ENCODE peak calls at places on chromosomes 4 and X, in six cellular contexts. A is upper lobe of left lung; V is effector memory CD4-positive, alpha-beta T cell; E is hypothalamus; S is T-helper 2 cell; B is HuH-7. X is an unnamed sample.

GRCh38 chrX:119240356-119240755 is 4.3 kb downstream of the PGRMC1 start:
- DNase-seq in A (no peak), V (no peak), E (no peak), S (no peak), B (no peak), X (peak; percentile 77)

GRCh38 chrX:68084765-68085164 is 348.5 kb downstream of the OPHN1 start:
- DNase-seq in A (no peak), V (no peak), E (no peak), S (no peak), B (no peak), X (peak; percentile 21)

GRCh38 chr4:37802068-37802666 is 24.3 kb upstream of the PGM2 start:
- DNase-seq in A (no peak), V (no peak), E (no peak), S (no peak), B (peak; percentile 61), X (peak; percentile 82)

GRCh38 chrX:2680486-2681348 is 10.4 kb upstream of the CD99 start:
- DNase-seq in A (no peak), V (no peak), E (no peak), S (no peak), B (no peak), X (no peak)

GRCh38 chrX:111608724-111609123 is 72.2 kb upstream of the ALG13 start:
- DNase-seq in A (no peak), V (no peak), E (no peak), S (no peak), B (no peak), X (no peak)

GRCh38 chr4:68361146-68361589 is 11.3 kb upstream of the YTHDC1 start:
- DNase-seq in A (no peak), V (no peak), E (no peak), S (no peak), B (peak; percentile 47), X (peak; percentile 65)

GRCh38 chrX:48569958-48570357 is 4.3 kb upstream of the RBM3 start:
- DNase-seq in A (no peak), V (no peak), E (no peak), S (no peak), B (no peak), X (no peak)

GRCh38 chr4:121397941-121398601 is 17.3 kb upstream of the QRFPR start:
- DNase-seq in A (no peak), V (no peak), E (no peak), S (no peak), B (no peak), X (no peak)

GRCh38 chr4:38128478-38129451 is 168.6 kb downstream of the PTTG2 start:
- DNase-seq in A (no peak), V (peak; percentile 24), E (no peak), S (peak; percentile 63), B (no peak), X (peak; percentile 28)

GRCh38 chr4:154332681-154333421 is 158.7 kb downstream of the DCHS2 start:
- DNase-seq in A (peak; percentile 80), V (peak; percentile 15), E (no peak), S (peak; percentile 22), B (no peak), X (no peak)

GRCh38 chr4:20137176-20137575 is 114.5 kb upstream of the SLIT2 start:
- DNase-seq in A (no peak), V (no peak), E (no peak), S (no peak), B (no peak), X (peak; percentile 34)

GRCh38 chr4:38982356-38983095 is 49.7 kb downstream of the TMEM156 start:
- DNase-seq in A (no peak), V (no peak), E (no peak), S (no peak), B (no peak), X (no peak)

GRCh38 chr4:121189351-121189750 is 25.2 kb upstream of the TNIP3 start:
- DNase-seq in A (no peak), V (no peak), E (no peak), S (no peak), B (no peak), X (no peak)

GRCh38 chr4:6471303-6472007 is 959 bp downstream of the PPP2R2C start:
- DNase-seq in A (no peak), V (no peak), E (peak; percentile 79), S (no peak), B (no peak), X (no peak)